ENCODE peak calls at places on chromosome 1, in six cellular contexts. Q, I, Y, L, A and D are unnamed samples.

GRCh38 chr1:16180291-16180824 is 24.5 kb upstream of the EPHA2 start:
- DNase-seq in A (no peak), Q (no peak), I (no peak), Y (no peak), L (no peak), D (no peak)

GRCh38 chr1:203478986-203479385 is 3.4 kb downstream of the PRELP start:
- DNase-seq in L (no peak), I (no peak), A (no peak), Q (no peak), Y (no peak), D (no peak)

GRCh38 chr1:92168657-92169056 is 49.1 kb upstream of the C1orf146 start:
- DNase-seq in A (no peak), I (no peak), Q (no peak), Y (no peak), L (no peak), D (no peak)

GRCh38 chr1:223733898-223734852 is 21.8 kb downstream of the CAPN2 start:
- DNase-seq in Y (no peak), A (no peak), Q (no peak), L (no peak), I (no peak), D (no peak)

GRCh38 chr1:53144201-53144600 is 1.8 kb upstream of the SLC1A7 start:
- DNase-seq in A (no peak), Q (no peak), Y (no peak), I (no peak), L (no peak), D (no peak)

GRCh38 chr1:219774386-219774785 is 154.0 kb downstream of the SLC30A10 start:
- DNase-seq in Q (no peak), L (no peak), A (no peak), Y (no peak), I (no peak), D (no peak)

GRCh38 chr1:76494807-76495206 is 372.5 kb upstream of the ST6GALNAC5 start:
- DNase-seq in I (no peak), Q (no peak), Y (no peak), A (peak), L (no peak), D (no peak)

GRCh38 chr1:11772458-11772857 is 10.5 kb downstream of the C1orf167 start:
- DNase-seq in L (no peak), A (no peak), I (no peak), Q (no peak), Y (no peak), D (no peak)

GRCh38 chr1:111517464-111518225 is 14.2 kb upstream of the ADORA3 start:
- DNase-seq in A (no peak), L (no peak), Q (no peak), I (no peak), Y (no peak), D (no peak)

GRCh38 chr1:102463328-102463727 is 466.6 kb upstream of the OLFM3 start:
- DNase-seq in L (no peak), Y (no peak), I (no peak), A (no peak), Q (no peak), D (no peak)
- TF ChIP-seq TAF1 in L (no peak), Y (no peak), I (no peak), A (no peak), Q (no peak), D (no peak)

GRCh38 chr1:89288051-89288340 is 15.3 kb upstream of the GBP5 start:
- DNase-seq in Y (no peak), L (no peak), I (no peak), A (no peak), Q (no peak), D (no peak)

GRCh38 chr1:89287182-89288050 is 14.8 kb upstream of the GBP5 start:
- DNase-seq in L (no peak), Q (no peak), Y (no peak), I (no peak), A (no peak), D (no peak)

GRCh38 chr1:89291276-89291675 is 18.6 kb upstream of the GBP5 start:
- DNase-seq in Q (no peak), A (no peak), I (no peak), L (no peak), Y (no peak), D (no peak)

GRCh38 chr1:89286549-89287181 is 14.0 kb upstream of the GBP5 start:
- DNase-seq in A (no peak), Y (no peak), I (no peak), Q (no peak), L (no peak), D (no peak)

DNA sequence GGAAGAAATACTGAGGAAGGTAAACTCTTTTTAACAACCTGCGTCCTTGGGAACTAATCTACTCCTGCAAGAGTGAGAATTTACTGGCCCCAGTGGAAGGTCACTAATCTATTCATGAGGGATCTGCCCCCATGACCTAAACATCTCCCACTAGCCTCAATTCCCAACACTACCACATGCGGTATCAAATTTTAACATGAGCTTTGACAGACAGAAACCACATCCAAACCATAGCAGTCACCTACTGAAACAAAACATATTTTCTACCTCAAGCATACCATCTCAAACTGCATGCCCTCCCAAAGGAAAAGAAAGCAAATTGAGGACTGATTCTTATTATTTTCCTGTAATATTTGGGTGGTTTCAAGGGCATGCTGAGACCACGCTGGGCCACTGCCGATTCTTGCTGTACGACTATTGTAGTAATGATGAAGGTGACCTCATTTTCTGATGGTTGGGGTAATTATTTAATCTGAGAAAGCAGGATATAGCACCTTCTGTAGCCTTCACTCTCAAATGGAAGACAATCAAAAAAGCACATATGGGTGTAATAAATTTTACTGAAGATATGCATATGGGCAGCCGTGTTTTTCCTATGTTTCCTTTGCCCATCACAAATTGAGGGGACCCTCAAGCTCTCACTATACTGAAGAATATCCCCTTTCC is 13.2 kb upstream of the GBP5 start:
- DNase-seq in L (no peak), A (no peak), Q (no peak), Y (no peak), I (no peak), D (no peak)
- TF ChIP-seq POLR2A in L (no peak), A (no peak), Q (no peak), Y (no peak), I (no peak), D (no peak)

GRCh38 chr1:172450524-172450885 is 6.6 kb upstream of the PIGC start:
- DNase-seq in Q (no peak), I (no peak), L (peak), A (no peak), Y (no peak), D (no peak)

GRCh38 chr1:172446547-172446946 is 2.7 kb upstream of the PIGC start:
- DNase-seq in I (no peak), L (no peak), Y (no peak), A (no peak), Q (no peak), D (no peak)

GRCh38 chr1:172449012-172449584 is 5.2 kb upstream of the PIGC start:
- DNase-seq in Y (no peak), A (no peak), Q (no peak), I (no peak), L (peak), D (no peak)

GRCh38 chr1:172449585-172450523 is 6.0 kb upstream of the PIGC start:
- DNase-seq in L (peak), Q (peak), Y (peak), I (peak), A (no peak), D (peak)

DNA sequence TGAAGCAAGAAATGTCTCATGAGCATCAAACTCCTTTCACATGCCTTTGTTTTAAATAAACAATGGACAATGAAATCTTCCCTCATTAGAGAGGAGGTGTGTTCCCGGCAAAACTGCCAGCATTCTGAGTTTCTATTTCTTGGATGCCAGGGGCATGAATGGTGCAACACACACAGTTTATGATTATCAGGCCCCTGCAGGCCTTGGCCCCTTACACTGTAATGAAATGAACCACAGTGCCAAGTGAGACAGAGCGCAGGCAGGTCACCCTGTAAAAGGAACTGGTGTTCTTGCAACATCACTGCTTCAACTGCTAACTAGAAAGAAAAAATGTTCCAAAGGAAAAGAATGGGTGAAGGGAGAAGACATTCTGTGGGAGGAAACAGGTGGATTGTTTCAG is 3.8 kb upstream of the PIGC start:
- DNase-seq in Y (no peak), I (no peak), A (no peak), Q (no peak), L (no peak), D (no peak)
- TF ChIP-seq POLR2AphosphoS5 in Y (no peak), I (no peak), A (no peak), Q (no peak), L (no peak), D (no peak)

DNA sequence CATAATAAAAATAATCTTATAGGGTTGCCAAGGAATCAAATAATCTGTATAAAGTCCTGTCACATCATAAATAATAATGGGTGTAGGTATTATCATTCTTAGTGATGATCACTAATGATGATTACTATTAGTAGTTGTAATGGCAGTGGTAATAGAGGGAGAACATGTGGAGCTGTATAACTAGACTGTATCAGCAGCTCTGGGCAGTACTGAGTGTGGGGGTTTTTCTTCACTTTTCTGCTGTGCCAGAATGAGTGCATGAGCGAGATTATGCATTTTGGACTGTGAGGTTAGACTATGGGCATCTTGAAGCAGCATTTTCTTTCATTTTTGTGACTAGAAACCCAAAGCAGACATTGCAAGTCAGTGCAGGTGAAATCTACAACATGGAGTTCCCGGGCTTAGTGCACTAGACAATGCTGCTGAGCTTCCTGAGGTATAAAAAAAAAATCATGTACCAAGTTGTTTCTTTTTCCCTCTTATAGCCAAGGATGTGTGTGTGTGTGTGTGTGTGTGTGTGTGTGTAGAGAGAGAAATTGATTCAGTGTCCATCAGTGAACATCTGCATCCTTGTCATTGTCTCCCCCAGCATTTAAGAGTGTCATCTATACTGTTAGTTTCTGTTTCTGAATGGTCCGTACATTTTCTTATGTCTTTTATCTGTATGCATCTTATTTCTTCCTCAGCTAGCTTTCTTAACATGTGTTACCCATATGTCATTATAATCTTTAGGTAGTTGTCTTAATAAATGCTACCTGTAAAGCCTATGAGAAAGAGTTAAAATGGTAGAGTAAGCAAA is 86.6 kb downstream of the GIPC2 start:
- DNase-seq in I (no peak), Q (no peak), L (no peak), Y (no peak), A (no peak), D (no peak)
- TF ChIP-seq TAF1 in I (no peak), Q (no peak), L (no peak), Y (no peak), A (no peak), D (no peak)

DNA sequence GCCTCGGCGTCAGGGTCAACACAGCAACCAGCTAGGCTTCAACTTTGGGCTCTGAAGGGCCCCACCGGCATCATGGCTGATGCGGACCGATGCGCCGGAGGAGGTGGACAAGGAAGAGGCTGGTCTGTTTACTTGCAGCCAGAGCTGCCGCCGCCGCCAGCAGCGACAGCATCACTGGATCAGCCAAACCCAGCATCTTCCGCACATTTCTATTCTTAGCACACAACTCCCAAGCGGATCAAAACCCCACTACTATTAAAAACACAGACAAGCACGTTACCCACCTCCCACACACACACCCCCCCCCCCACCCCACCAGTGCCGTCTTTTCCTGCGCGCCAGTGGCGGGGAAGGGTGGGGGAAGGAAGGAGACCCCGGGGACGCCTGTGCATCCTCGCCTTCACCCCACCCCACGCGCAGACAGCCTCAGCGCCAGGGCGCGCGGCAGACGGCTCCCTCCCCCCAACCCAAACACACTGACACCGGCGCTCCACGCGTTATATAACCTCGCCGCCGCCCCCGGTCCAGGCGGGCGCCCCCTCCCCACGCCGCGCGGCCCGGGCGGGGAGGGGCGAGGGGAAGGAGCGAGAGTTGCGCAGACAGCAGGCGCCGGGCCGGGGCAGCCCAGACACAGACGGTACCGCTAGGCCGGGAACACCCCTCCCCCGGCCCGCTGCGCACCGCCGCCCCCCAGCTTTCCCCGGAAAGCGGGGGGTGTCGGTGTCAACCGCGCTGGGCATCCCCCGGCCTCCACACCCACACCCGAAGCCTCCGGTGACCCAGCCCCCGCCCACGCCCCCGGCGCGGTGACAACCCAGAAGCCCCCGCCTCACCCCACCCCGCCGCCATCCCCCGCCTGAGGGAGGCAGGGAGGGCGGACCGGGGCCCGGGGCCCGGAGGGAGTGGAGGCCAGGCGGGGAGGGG is 692 bp downstream of the AKT3 start:
- DNase-seq in L (no peak), I (no peak), Q (peak), Y (peak), A (no peak), D (peak)
- TF ChIP-seq POLR2A in L (no peak), I (peak), Q (no peak), Y (no peak), A (peak), D (no peak)

GRCh38 chr1:235093685-235094592 is 34.7 kb downstream of the TOMM20 start:
- DNase-seq in Y (peak), I (no peak), L (peak), Q (peak), A (no peak), D (peak)
- TF ChIP-seq POLR2AphosphoS5 in Y (no peak), I (no peak), L (no peak), Q (no peak), A (no peak), D (no peak)

GRCh38 chr1:8077602-8078001 is 51.5 kb upstream of the ERRFI1 start:
- DNase-seq in Q (no peak), A (no peak), L (no peak), Y (peak), I (no peak), D (no peak)

GRCh38 chr1:8076171-8076570 is 50.1 kb upstream of the ERRFI1 start:
- DNase-seq in A (no peak), Q (no peak), Y (no peak), L (no peak), I (no peak), D (no peak)

GRCh38 chr1:8075511-8076051 is 49.5 kb upstream of the ERRFI1 start:
- DNase-seq in A (no peak), L (no peak), Q (no peak), Y (no peak), I (no peak), D (no peak)

GRCh38 chr1:8078176-8078671 is 52.1 kb upstream of the ERRFI1 start:
- DNase-seq in A (no peak), L (peak), Y (no peak), Q (no peak), I (no peak), D (no peak)

GRCh38 chr1:8077120-8077573 is 51.0 kb upstream of the ERRFI1 start:
- DNase-seq in L (peak), A (no peak), Q (no peak), Y (peak), I (no peak), D (no peak)
- TF ChIP-seq TAF1 in L (no peak), A (no peak), Q (no peak), Y (no peak), I (no peak), D (no peak)

DNA sequence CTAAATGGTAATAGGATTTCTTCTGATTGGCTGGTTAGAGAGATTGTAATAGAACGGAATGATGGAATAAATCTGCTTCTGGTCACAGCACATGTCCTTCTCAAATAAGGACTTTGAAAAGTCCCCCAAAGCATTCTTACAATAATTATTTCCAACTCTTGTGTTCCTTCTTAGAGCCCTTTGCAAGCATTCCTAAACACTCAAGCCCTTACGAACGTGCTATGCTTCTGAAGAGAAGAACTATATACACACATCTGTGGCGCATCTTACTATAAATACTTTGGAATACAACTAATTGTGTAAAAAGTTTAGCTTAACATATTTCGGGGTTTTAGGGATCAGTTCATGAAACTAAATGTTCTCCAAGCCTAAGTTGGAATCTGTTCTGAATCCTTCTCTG is 25.6 kb downstream of the CLIC4 start:
- DNase-seq in L (no peak), A (no peak), I (no peak), Q (no peak), Y (no peak), D (no peak)
- TF ChIP-seq POLR2A in L (no peak), A (no peak), I (no peak), Q (no peak), Y (no peak), D (no peak)

DNA sequence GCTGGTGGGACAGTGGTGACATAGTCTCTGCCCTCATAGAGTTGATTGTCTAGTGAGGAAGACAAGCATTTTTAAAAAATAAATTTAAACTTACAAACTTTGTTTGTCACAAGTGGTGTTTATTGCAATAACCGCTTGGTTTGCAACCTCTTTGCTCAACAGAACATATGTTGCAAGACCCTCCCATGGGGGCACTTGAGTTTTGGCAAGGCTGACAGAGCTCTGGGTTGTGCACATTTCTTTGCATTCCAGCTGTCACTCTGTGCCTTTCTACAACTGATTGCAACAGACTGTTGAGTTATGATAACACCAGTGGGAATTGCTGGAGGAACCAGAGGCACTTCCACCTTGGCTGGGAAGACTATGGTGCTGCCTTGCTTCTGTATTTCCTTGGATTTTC is 58.4 kb downstream of the LAMC2 start:
- DNase-seq in A (no peak), Q (no peak), L (no peak), Y (no peak), I (no peak), D (no peak)
- TF ChIP-seq POLR2AphosphoS5 in A (no peak), Q (no peak), L (no peak), Y (no peak), I (no peak), D (no peak)

GRCh38 chr1:103170608-103171007 is 62.3 kb upstream of the COL11A1 start:
- DNase-seq in A (no peak), L (no peak), Y (no peak), Q (no peak), I (no peak), D (no peak)
- TF ChIP-seq TAF1 in A (no peak), L (no peak), Y (no peak), Q (no peak), I (no peak), D (no peak)